ENCODE peak calls at places on chromosomes 1 and 21, in four cellular contexts. One of them, this sample, is unnamed.
A peak's percentile ranks its signal among the peaks of the same experiment; 100 is the strongest.

GRCh38 chr1:174003867-174004266 is 18.3 kb downstream of the RC3H1 start:
- DNase-seq in GM12878: no peak
- DNase-seq in WTC11: no peak
- DNase-seq in HepG2: no peak
- DNase-seq in this sample: no peak

GRCh38 chr1:226990133-226990716 is 50.1 kb downstream of the COQ8A start:
- DNase-seq in GM12878: no peak
- DNase-seq in WTC11: no peak
- DNase-seq in HepG2: peak; percentile 28
- DNase-seq in this sample: peak; percentile 88

GRCh38 chr1:163170331-163170730 is 32.4 kb downstream of the RGS5 start:
- DNase-seq in GM12878: no peak
- DNase-seq in WTC11: no peak
- DNase-seq in HepG2: no peak
- DNase-seq in this sample: no peak

GRCh38 chr1:150162862-150163706 is 13.4 kb downstream of the PLEKHO1 start:
- DNase-seq in GM12878: peak; percentile 97
- DNase-seq in WTC11: peak; percentile 82
- DNase-seq in HepG2: peak; percentile 95
- DNase-seq in this sample: peak; percentile 94

GRCh38 chr1:51729824-51730284 is 113.0 kb downstream of the OSBPL9 start:
- DNase-seq in GM12878: no peak
- DNase-seq in WTC11: no peak
- DNase-seq in HepG2: no peak
- DNase-seq in this sample: no peak

GRCh38 chr1:80656011-80656627 is 1144.6 kb upstream of the ADGRL2 start:
- DNase-seq in GM12878: no peak
- DNase-seq in WTC11: peak; percentile 25
- DNase-seq in HepG2: peak; percentile 41
- DNase-seq in this sample: no peak

GRCh38 chr1:38559180-38559874 is 300.2 kb downstream of the RRAGC start:
- DNase-seq in GM12878: peak; percentile 84
- DNase-seq in WTC11: no peak
- DNase-seq in HepG2: no peak
- DNase-seq in this sample: no peak

GRCh38 chr1:95703046-95703445 is 469.0 kb downstream of the RWDD3 start:
- DNase-seq in GM12878: no peak
- DNase-seq in WTC11: no peak
- DNase-seq in HepG2: no peak
- DNase-seq in this sample: no peak

GRCh38 chr21:42475526-42476492 is 20.2 kb downstream of the RSPH1 start:
- DNase-seq in GM12878: no peak
- DNase-seq in WTC11: no peak
- DNase-seq in HepG2: no peak
- DNase-seq in this sample: no peak

GRCh38 chr1:154767315-154768240 is 102.5 kb downstream of the KCNN3 start:
- DNase-seq in GM12878: no peak
- DNase-seq in WTC11: no peak
- DNase-seq in HepG2: no peak
- DNase-seq in this sample: no peak

GRCh38 chr1:246579818-246580217 is 13.6 kb downstream of the CNST start:
- DNase-seq in GM12878: no peak
- DNase-seq in WTC11: no peak
- DNase-seq in HepG2: no peak
- DNase-seq in this sample: no peak

GRCh38 chr1:228044961-228045360 is 37.5 kb upstream of the ARF1 start:
- DNase-seq in GM12878: no peak
- DNase-seq in WTC11: no peak
- DNase-seq in HepG2: no peak
- DNase-seq in this sample: no peak

GRCh38 chr1:11701551-11701961 is 10.0 kb downstream of the DRAXIN start:
- DNase-seq in GM12878: no peak
- DNase-seq in WTC11: no peak
- DNase-seq in HepG2: no peak
- DNase-seq in this sample: no peak

GRCh38 chr1:94855307-94855700 is 35.1 kb downstream of the SLC44A3 start:
- DNase-seq in GM12878: no peak
- DNase-seq in WTC11: no peak
- DNase-seq in HepG2: no peak
- DNase-seq in this sample: no peak

GRCh38 chr21:14353712-14354111 is 29.2 kb downstream of the HSPA13 start:
- DNase-seq in GM12878: no peak
- DNase-seq in WTC11: no peak
- DNase-seq in HepG2: no peak
- DNase-seq in this sample: no peak

GRCh38 chr1:18716785-18717678 is 86.4 kb downstream of the PAX7 start:
- DNase-seq in GM12878: no peak
- DNase-seq in WTC11: peak; percentile 32
- DNase-seq in HepG2: no peak
- DNase-seq in this sample: peak; percentile 41

GRCh38 chr1:6144622-6145021 is 35.5 kb downstream of the CHD5 start:
- DNase-seq in GM12878: no peak
- DNase-seq in WTC11: peak; percentile 61
- DNase-seq in HepG2: no peak
- DNase-seq in this sample: no peak

GRCh38 chr1:119647734-119648619 is at the start of gene ZNF697:
- DNase-seq in GM12878: peak; percentile 51
- DNase-seq in WTC11: peak; percentile 90
- DNase-seq in HepG2: peak; percentile 92
- DNase-seq in this sample: peak; percentile 96

GRCh38 chr21:42343963-42344510 is 6.8 kb downstream of the TFF2 start:
- DNase-seq in GM12878: no peak
- DNase-seq in WTC11: no peak
- DNase-seq in HepG2: no peak
- DNase-seq in this sample: no peak

GRCh38 chr1:42433324-42433860 is 22.4 kb downstream of the ZMYND12 start:
- DNase-seq in GM12878: no peak
- DNase-seq in WTC11: no peak
- DNase-seq in HepG2: no peak
- DNase-seq in this sample: no peak

GRCh38 chr1:224098007-224098406 is 15.9 kb upstream of the FBXO28 start:
- DNase-seq in GM12878: no peak
- DNase-seq in WTC11: no peak
- DNase-seq in HepG2: no peak
- DNase-seq in this sample: no peak

GRCh38 chr1:161206411-161207140 is 4.4 kb downstream of the NDUFS2 start:
- DNase-seq in GM12878: no peak
- DNase-seq in WTC11: no peak
- DNase-seq in HepG2: no peak
- DNase-seq in this sample: no peak

GRCh38 chr1:2199042-2199810 is 4.7 kb upstream of the FAAP20 start:
- DNase-seq in GM12878: peak; percentile 26
- DNase-seq in WTC11: peak; percentile 73
- DNase-seq in HepG2: peak; percentile 63
- DNase-seq in this sample: peak; percentile 91

GRCh38 chr1:10549919-10550656 is 75.3 kb downstream of the PEX14 start:
- DNase-seq in GM12878: no peak
- DNase-seq in WTC11: no peak
- DNase-seq in HepG2: no peak
- DNase-seq in this sample: no peak

GRCh38 chr1:26278303-26278702 is 1.6 kb upstream of the SH3BGRL3 start:
- DNase-seq in GM12878: no peak
- DNase-seq in WTC11: no peak
- DNase-seq in HepG2: no peak
- DNase-seq in this sample: no peak
- TF ChIP-seq CBFB in GM12878: no peak
- TF ChIP-seq CBFB in WTC11: no peak
- TF ChIP-seq CBFB in HepG2: no peak
- TF ChIP-seq CBFB in this sample: no peak

GRCh38 chr1:113073457-113073950 is 506 bp downstream of the LRIG2 start:
- DNase-seq in GM12878: no peak
- DNase-seq in WTC11: peak; percentile 81
- DNase-seq in HepG2: peak; percentile 65
- DNase-seq in this sample: peak; percentile 84

GRCh38 chr1:113072141-113072756 is 749 bp upstream of the LRIG2 start:
- DNase-seq in GM12878: no peak
- DNase-seq in WTC11: no peak
- DNase-seq in HepG2: no peak
- DNase-seq in this sample: no peak

GRCh38 chr1:113074237-113074636 is 1.2 kb downstream of the LRIG2 start:
- DNase-seq in GM12878: peak; percentile 19
- DNase-seq in WTC11: no peak
- DNase-seq in HepG2: no peak
- DNase-seq in this sample: no peak

DNA sequence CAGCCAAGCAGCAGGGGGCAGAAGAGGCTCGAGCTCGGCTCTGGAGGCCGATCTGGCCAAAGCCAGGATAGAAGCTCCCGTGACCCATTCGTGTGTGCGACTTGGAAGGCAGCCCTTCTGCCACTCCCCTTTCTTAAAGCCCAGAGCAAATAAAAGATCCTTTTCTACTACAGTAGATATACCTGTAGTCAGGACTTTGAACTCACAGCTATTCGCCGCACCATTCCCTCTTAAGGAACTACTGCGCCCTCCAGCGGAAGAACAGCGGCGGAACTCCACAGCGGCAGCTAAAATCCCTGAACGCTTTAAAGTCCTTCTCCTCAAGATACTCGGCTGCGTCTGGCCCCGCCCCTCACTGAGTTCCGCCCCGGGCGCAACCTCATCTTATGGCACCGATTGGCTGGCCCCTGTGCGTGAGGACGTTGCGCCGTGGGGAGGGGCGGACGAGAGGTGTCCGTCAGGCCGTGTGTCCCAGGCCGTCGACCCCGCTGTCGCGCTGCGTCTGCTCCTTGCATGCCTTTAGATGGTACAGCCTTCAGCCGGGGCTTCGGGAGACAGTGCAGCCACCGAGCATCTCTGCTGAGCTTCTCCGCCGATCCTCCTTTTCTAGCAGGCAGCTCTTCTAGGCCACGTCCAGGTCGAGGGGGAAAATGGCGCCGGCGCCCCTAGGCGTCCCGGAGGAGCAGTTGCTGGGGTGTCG is at the start of gene LRIG2:
- DNase-seq in GM12878: peak; percentile 91
- DNase-seq in WTC11: peak; percentile 100
- DNase-seq in HepG2: peak; percentile 91
- DNase-seq in this sample: peak; percentile 96
- TF ChIP-seq CBFB in GM12878: no peak
- TF ChIP-seq CBFB in WTC11: no peak
- TF ChIP-seq CBFB in HepG2: no peak
- TF ChIP-seq CBFB in this sample: no peak

GRCh38 chr1:93840956-93841482 is 38.0 kb downstream of the DNTTIP2 start:
- DNase-seq in GM12878: no peak
- DNase-seq in WTC11: no peak
- DNase-seq in HepG2: no peak
- DNase-seq in this sample: no peak

GRCh38 chr1:93839756-93840155 is 39.2 kb downstream of the DNTTIP2 start:
- DNase-seq in GM12878: no peak
- DNase-seq in WTC11: no peak
- DNase-seq in HepG2: no peak
- DNase-seq in this sample: no peak

GRCh38 chr1:93842750-93843500 is 36.1 kb downstream of the DNTTIP2 start:
- DNase-seq in GM12878: no peak
- DNase-seq in WTC11: no peak
- DNase-seq in HepG2: no peak
- DNase-seq in this sample: no peak

GRCh38 chr1:93841771-93842170 is 37.2 kb downstream of the DNTTIP2 start:
- DNase-seq in GM12878: no peak
- DNase-seq in WTC11: no peak
- DNase-seq in HepG2: no peak
- DNase-seq in this sample: no peak

GRCh38 chr1:93839307-93839706 is 39.7 kb downstream of the DNTTIP2 start:
- DNase-seq in GM12878: no peak
- DNase-seq in WTC11: no peak
- DNase-seq in HepG2: no peak
- DNase-seq in this sample: no peak
- TF ChIP-seq CBFB in GM12878: no peak
- TF ChIP-seq CBFB in WTC11: no peak
- TF ChIP-seq CBFB in HepG2: no peak
- TF ChIP-seq CBFB in this sample: no peak

DNA sequence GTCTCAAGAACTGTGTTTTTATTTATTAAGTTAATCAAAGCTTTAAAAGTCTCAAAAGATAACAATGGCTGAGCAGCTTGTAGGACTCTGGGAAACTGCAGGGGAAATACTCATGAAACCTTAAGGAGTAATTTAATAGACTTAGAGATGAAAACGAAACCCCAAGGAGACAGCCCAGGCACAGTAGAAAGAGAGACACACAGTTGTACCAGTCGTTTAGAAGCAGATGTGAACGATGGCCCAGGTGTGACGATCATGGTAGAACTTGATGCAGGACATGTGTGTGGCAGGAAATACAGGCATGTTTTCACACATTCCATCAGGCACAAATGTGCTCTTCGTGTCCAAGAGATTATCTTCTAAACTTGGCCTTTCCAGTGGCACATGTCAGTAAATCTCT is 21.2 kb upstream of the MRPS6 start:
- DNase-seq in GM12878: no peak
- DNase-seq in WTC11: no peak
- DNase-seq in HepG2: no peak
- DNase-seq in this sample: no peak
- TF ChIP-seq CBFB in GM12878: no peak
- TF ChIP-seq CBFB in WTC11: no peak
- TF ChIP-seq CBFB in HepG2: no peak
- TF ChIP-seq CBFB in this sample: no peak

GRCh38 chr1:203648281-203648680 is 21.6 kb downstream of the ATP2B4 start:
- DNase-seq in GM12878: no peak
- DNase-seq in WTC11: no peak
- DNase-seq in HepG2: no peak
- DNase-seq in this sample: no peak

GRCh38 chr1:203645996-203646395 is 19.4 kb downstream of the ATP2B4 start:
- DNase-seq in GM12878: no peak
- DNase-seq in WTC11: no peak
- DNase-seq in HepG2: no peak
- DNase-seq in this sample: no peak

GRCh38 chr1:203650012-203650836 is 23.6 kb downstream of the ATP2B4 start:
- DNase-seq in GM12878: no peak
- DNase-seq in WTC11: peak; percentile 82
- DNase-seq in HepG2: no peak
- DNase-seq in this sample: peak; percentile 90

GRCh38 chr1:203652718-203653461 is 26.3 kb downstream of the ATP2B4 start:
- DNase-seq in GM12878: peak; percentile 49
- DNase-seq in WTC11: no peak
- DNase-seq in HepG2: no peak
- DNase-seq in this sample: no peak

GRCh38 chr1:203649551-203650011 is 22.9 kb downstream of the ATP2B4 start:
- DNase-seq in GM12878: no peak
- DNase-seq in WTC11: no peak
- DNase-seq in HepG2: no peak
- DNase-seq in this sample: no peak
- TF ChIP-seq CBFB in GM12878: no peak
- TF ChIP-seq CBFB in WTC11: no peak
- TF ChIP-seq CBFB in HepG2: no peak
- TF ChIP-seq CBFB in this sample: no peak

GRCh38 chr1:76015478-76016103 is 59.0 kb upstream of the ST6GALNAC3 start:
- DNase-seq in GM12878: no peak
- DNase-seq in WTC11: no peak
- DNase-seq in HepG2: no peak
- DNase-seq in this sample: no peak

GRCh38 chr1:76018045-76018444 is 56.5 kb upstream of the ST6GALNAC3 start:
- DNase-seq in GM12878: no peak
- DNase-seq in WTC11: no peak
- DNase-seq in HepG2: no peak
- DNase-seq in this sample: no peak

GRCh38 chr1:76013209-76013581 is 61.4 kb upstream of the ST6GALNAC3 start:
- DNase-seq in GM12878: no peak
- DNase-seq in WTC11: no peak
- DNase-seq in HepG2: no peak
- DNase-seq in this sample: no peak

GRCh38 chr1:76010802-76011201 is 63.7 kb upstream of the ST6GALNAC3 start:
- DNase-seq in GM12878: no peak
- DNase-seq in WTC11: no peak
- DNase-seq in HepG2: no peak
- DNase-seq in this sample: no peak

GRCh38 chr1:76012341-76013208 is 62.0 kb upstream of the ST6GALNAC3 start:
- DNase-seq in GM12878: no peak
- DNase-seq in WTC11: no peak
- DNase-seq in HepG2: no peak
- DNase-seq in this sample: no peak
- TF ChIP-seq CBFB in GM12878: no peak
- TF ChIP-seq CBFB in WTC11: no peak
- TF ChIP-seq CBFB in HepG2: no peak
- TF ChIP-seq CBFB in this sample: no peak

This sample was measured in K562.